ENCODE peak calls at places on chromosome 20, in five cellular contexts. P is stimulated activated CD8-positive, alpha-beta memory T cell treated with anti-CD3 and anti-CD28 coated beads, Interleukin-15, amount 100 ng/mL, for 24 hours; B is mucosa of gallbladder; K is neural crest cell; G is stimulated activated CD4-positive, alpha-beta T cell treated with anti-CD3 and anti-CD28 coated beads, Interleukin-1b, Interleukin-23, amount 100 ng/mL, for 48 hours. A is an unnamed sample.

GRCh38 chr20:7178004-7178403 is 410.5 kb downstream of the BMP2 start:
- DNase-seq in P (no peak), B (no peak), K (no peak), G (no peak), A (no peak)

GRCh38 chr20:38155811-38156210 is 9.3 kb downstream of the TGM2 start:
- DNase-seq in P (no peak), B (no peak), K (no peak), G (no peak), A (no peak)

GRCh38 chr20:20635006-20635405 is 77.4 kb downstream of the RALGAPA2 start:
- DNase-seq in P (no peak), B (no peak), K (no peak), G (no peak), A (no peak)

GRCh38 chr20:18057106-18057993 is at the start of gene OVOL2:
- DNase-seq in P (no peak), B (peak), K (no peak), G (no peak), A (no peak)

GRCh38 chr20:23988561-23988960 is at the start of gene GGTLC1:
- DNase-seq in P (no peak), B (no peak), K (no peak), G (no peak), A (no peak)

GRCh38 chr20:32316667-32317066 is 39.2 kb downstream of the KIF3B start:
- DNase-seq in P (no peak), B (no peak), K (no peak), G (no peak), A (no peak)

GRCh38 chr20:33664085-33664761 is 2.1 kb downstream of the C20orf144 start:
- DNase-seq in P (no peak), B (no peak), K (no peak), G (no peak), A (no peak)

GRCh38 chr20:1302578-1303541 is 26.1 kb downstream of the SDCBP2 start:
- DNase-seq in P (no peak), B (no peak), K (no peak), G (no peak), A (no peak)

GRCh38 chr20:1275919-1276318 is 9.8 kb downstream of the SNPH start:
- DNase-seq in P (no peak), B (no peak), K (no peak), G (no peak), A (no peak)

GRCh38 chr20:577167-577791 is 32.8 kb downstream of the TCF15 start:
- DNase-seq in P (no peak), B (no peak), K (no peak), G (no peak), A (no peak)

GRCh38 chr20:43459022-43459942 is 1.6 kb downstream of the SRSF6 start:
- DNase-seq in P (no peak), B (no peak), K (peak), G (peak), A (no peak)

GRCh38 chr20:38825901-38826625 is 20.6 kb downstream of the PPP1R16B start:
- DNase-seq in P (no peak), B (no peak), K (no peak), G (no peak), A (peak)

GRCh38 chr20:63058696-63059335 is 52.1 kb upstream of the BHLHE23 start:
- DNase-seq in P (no peak), B (no peak), K (no peak), G (no peak), A (no peak)

GRCh38 chr20:64024141-64024990 is 11.6 kb upstream of the C20orf204 start:
- DNase-seq in P (no peak), B (no peak), K (no peak), G (no peak), A (no peak)

GRCh38 chr20:61919239-61919638 is 146.4 kb downstream of the TAF4 start:
- DNase-seq in P (no peak), B (no peak), K (no peak), G (no peak), A (no peak)

GRCh38 chr20:47126709-47127108 is 229.8 kb downstream of the ZMYND8 start:
- DNase-seq in P (no peak), B (no peak), K (no peak), G (no peak), A (no peak)

GRCh38 chr20:37394543-37395410 is 48.8 kb downstream of the SRC start:
- DNase-seq in P (no peak), B (no peak), K (peak), G (no peak), A (no peak)

GRCh38 chr20:63222541-63222940 is 6.6 kb upstream of the YTHDF1 start:
- DNase-seq in P (no peak), B (no peak), K (no peak), G (no peak), A (no peak)

GRCh38 chr20:38685853-38686473 is 38.3 kb upstream of the SLC32A1 start:
- DNase-seq in P (no peak), B (peak), K (peak), G (peak), A (peak)

GRCh38 chr20:35991142-35991771 is 22.9 kb downstream of the CNBD2 start:
- DNase-seq in P (no peak), B (peak), K (no peak), G (peak), A (no peak)

GRCh38 chr20:41733151-41733550 is 115.0 kb upstream of the CHD6 start:
- DNase-seq in P (no peak), B (no peak), K (no peak), G (no peak), A (no peak)

GRCh38 chr20:44326391-44327159 is 10.3 kb upstream of the R3HDML start:
- DNase-seq in P (no peak), B (no peak), K (no peak), G (no peak), A (no peak)

GRCh38 chr20:36471885-36472642 is 69.3 kb upstream of the MYL9 start:
- DNase-seq in P (no peak), B (no peak), K (no peak), G (no peak), A (no peak)